ENCODE peak calls at places on chromosomes 3 and 15, in four cellular contexts. G is body of pancreas, C is lower leg skin, K is Peyer's patch. Y is an unnamed sample.

GRCh38 chr15:72288796-72289596 is 16.6 kb upstream of the PARP6 start:
- DNase-seq in G (no peak), C (no peak), K (peak), Y (no peak)

GRCh38 chr15:67068724-67069400 is 3.5 kb downstream of the SMAD3 start:
- DNase-seq in G (no peak), C (no peak), K (no peak), Y (no peak)

GRCh38 chr3:97996988-97997387 is 24.8 kb upstream of the RIOX2 start:
- DNase-seq in G (no peak), C (no peak), K (no peak), Y (no peak)

GRCh38 chr3:141305436-141305835 is 62.9 kb upstream of the ZBTB38 start:
- DNase-seq in G (no peak), C (no peak), K (no peak), Y (no peak)

GRCh38 chr3:102457644-102458043 is 22.8 kb downstream of the ZPLD1 start:
- DNase-seq in G (no peak), C (no peak), K (no peak), Y (no peak)

GRCh38 chr3:54034971-54035370 is 87.4 kb upstream of the CACNA2D3 start:
- DNase-seq in G (no peak), C (no peak), K (no peak), Y (no peak)

GRCh38 chr3:8982509-8982908 is 19.2 kb upstream of the RAD18 start:
- DNase-seq in G (no peak), C (no peak), K (no peak), Y (peak)

GRCh38 chr15:99409097-99409473 is 156.7 kb upstream of the MEF2A start:
- DNase-seq in G (peak), C (peak), K (peak), Y (peak)

GRCh38 chr3:193545304-193545703 is 9.4 kb downstream of the ATP13A4 start:
- DNase-seq in G (no peak), C (no peak), K (no peak), Y (no peak)

GRCh38 chr3:66144792-66145733 is 75.7 kb upstream of the SLC25A26 start:
- DNase-seq in G (no peak), C (no peak), K (no peak), Y (no peak)

GRCh38 chr3:128950223-128950938 is 43.5 kb downstream of the CFAP92 start:
- DNase-seq in G (no peak), C (peak), K (no peak), Y (no peak)

GRCh38 chr3:37107846-37108245 is 66.5 kb downstream of the LRRFIP2 start:
- DNase-seq in G (no peak), C (no peak), K (no peak), Y (no peak)

GRCh38 chr3:176505878-176506621 is 691.2 kb downstream of the TBL1XR1 start:
- DNase-seq in G (no peak), C (no peak), K (no peak), Y (no peak)

GRCh38 chr3:186053954-186054353 is 54.9 kb downstream of the ETV5 start:
- DNase-seq in G (no peak), C (no peak), K (no peak), Y (no peak)

GRCh38 chr3:33437556-33438283 is 2.5 kb downstream of the UBP1 start:
- DNase-seq in G (peak), C (no peak), K (no peak), Y (no peak)

GRCh38 chr3:118501152-118501551 is 533.5 kb downstream of the IGSF11 start:
- DNase-seq in G (peak), C (no peak), K (no peak), Y (no peak)

GRCh38 chr3:124157748-124158147 is 165.8 kb upstream of the ROPN1 start:
- DNase-seq in G (no peak), C (no peak), K (no peak), Y (no peak)
- TF ChIP-seq POLR2A in G (no peak), C (no peak), K (no peak), Y (no peak)

GRCh38 chr3:148232409-148232808 is 465.3 kb upstream of the AGTR1 start:
- DNase-seq in G (no peak), C (no peak), K (no peak), Y (no peak)

GRCh38 chr3:148233403-148233802 is 464.3 kb upstream of the AGTR1 start:
- DNase-seq in G (no peak), C (no peak), K (no peak), Y (no peak)

GRCh38 chr3:148238421-148238821 is 459.3 kb upstream of the AGTR1 start:
- DNase-seq in G (no peak), C (no peak), K (no peak), Y (no peak)

GRCh38 chr3:148240351-148240750 is 457.4 kb upstream of the AGTR1 start:
- DNase-seq in G (no peak), C (no peak), K (no peak), Y (no peak)

DNA sequence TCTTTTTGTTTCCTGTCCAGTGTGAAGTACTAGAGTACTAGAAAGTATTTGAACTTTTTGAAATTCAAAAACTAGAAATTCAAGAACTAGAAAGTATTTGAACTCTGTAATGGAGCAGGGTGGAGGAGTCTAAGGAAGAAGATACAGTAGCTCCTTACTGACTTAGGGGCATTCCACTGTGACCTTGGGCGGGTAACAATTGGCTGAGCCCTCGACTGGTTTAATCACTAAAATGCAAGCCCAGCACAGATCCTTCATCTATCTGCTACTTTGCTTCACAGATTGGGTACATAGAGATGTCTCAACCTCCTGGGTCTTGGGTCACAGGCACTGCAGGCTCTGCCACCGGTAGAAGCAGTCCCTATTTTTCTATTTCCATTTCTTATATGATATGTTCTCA is 462.1 kb upstream of the AGTR1 start:
- DNase-seq in G (no peak), C (no peak), K (no peak), Y (no peak)
- TF ChIP-seq POLR2A in G (no peak), C (no peak), K (no peak), Y (no peak)

DNA sequence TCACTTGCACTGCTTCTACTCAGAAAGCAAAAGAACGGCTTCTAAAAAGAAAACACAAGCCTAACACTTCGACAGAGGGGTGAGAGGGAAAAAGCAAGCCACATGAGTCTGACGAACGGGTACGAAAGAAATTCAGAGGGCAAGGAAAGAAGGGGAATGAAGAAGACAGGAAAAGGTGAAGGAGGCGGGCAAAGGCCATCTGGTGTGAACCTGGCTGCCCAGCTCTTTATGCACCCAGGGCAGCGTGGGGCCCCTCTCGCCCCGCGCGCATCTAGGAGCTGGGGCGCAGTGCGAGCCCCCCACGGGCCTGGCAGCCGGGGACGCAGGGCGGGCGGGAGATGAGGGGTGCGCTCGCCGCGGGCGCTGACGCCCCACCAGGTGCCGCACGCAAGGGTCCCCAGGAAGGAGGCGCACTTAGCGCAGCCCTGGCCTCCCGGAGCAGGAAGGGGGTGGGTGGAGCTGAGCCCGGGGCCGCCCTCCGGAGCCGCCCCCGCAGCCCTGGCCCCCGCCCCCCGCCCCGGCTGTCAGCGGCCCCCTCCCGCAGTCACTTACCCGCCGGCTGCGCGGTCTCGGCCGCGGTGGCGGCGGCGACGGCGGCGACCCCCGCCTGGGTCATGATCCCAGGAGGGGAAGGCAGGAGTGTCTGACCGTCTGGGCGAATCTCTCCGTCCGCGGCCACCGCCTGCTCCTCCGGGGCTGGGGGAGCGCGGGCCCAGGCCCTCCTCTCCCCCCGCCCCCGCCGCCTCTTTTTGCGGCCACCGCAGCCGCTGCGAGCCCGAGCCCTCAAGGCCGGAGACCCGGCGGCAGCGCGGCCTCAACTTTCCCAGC is at the start of gene USF3:
- DNase-seq in G (peak), C (peak), K (peak), Y (peak)
- TF ChIP-seq POLR2A in G (peak), C (no peak), K (peak), Y (peak)

GRCh38 chr15:39586387-39587171 is 5.7 kb downstream of the THBS1 start:
- DNase-seq in G (no peak), C (no peak), K (no peak), Y (no peak)
- TF ChIP-seq POLR2A in G (no peak), C (no peak), K (no peak), Y (peak)

GRCh38 chr3:48429416-48430358 is at the start of gene PLXNB1:
- DNase-seq in G (peak), C (peak), K (peak), Y (peak)
- TF ChIP-seq POLR2A in G (peak), C (no peak), K (no peak), Y (peak)

GRCh38 chr3:196431193-196432136 is 762 bp downstream of the UBXN7 start:
- DNase-seq in G (peak), C (no peak), K (peak), Y (no peak)
- TF ChIP-seq POLR2A in G (no peak), C (no peak), K (no peak), Y (no peak)

DNA sequence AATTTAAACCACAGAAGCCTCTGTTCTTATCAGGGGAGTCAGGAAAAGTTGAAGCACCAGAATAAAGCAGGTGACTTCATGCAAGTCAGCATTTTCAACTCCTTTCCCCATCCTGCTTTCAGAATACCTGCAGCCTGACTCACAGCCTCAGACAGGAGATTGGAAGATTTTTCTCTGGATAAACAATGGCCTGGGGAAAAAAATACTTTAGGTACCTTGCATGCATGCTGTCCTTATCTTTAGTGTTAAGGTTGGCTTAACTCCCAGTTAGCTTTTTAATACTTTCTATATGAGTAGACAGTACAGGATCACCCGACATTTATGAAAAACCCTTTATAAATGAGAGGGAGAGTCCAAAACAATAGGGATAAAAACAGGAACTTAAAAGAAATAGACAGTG is 53.6 kb downstream of the PAK2 start:
- DNase-seq in G (no peak), C (no peak), K (no peak), Y (no peak)
- TF ChIP-seq POLR2A in G (no peak), C (no peak), K (no peak), Y (no peak)

GRCh38 chr15:85769182-85769900 is 25.4 kb downstream of the KLHL25 start:
- DNase-seq in G (no peak), C (no peak), K (no peak), Y (no peak)

GRCh38 chr15:85770014-85770721 is 24.6 kb downstream of the KLHL25 start:
- DNase-seq in G (no peak), C (no peak), K (no peak), Y (no peak)

GRCh38 chr15:85766007-85766831 is 28.5 kb downstream of the KLHL25 start:
- DNase-seq in G (peak), C (no peak), K (no peak), Y (no peak)

GRCh38 chr15:85768595-85769168 is 26.0 kb downstream of the KLHL25 start:
- DNase-seq in G (no peak), C (no peak), K (no peak), Y (no peak)

DNA sequence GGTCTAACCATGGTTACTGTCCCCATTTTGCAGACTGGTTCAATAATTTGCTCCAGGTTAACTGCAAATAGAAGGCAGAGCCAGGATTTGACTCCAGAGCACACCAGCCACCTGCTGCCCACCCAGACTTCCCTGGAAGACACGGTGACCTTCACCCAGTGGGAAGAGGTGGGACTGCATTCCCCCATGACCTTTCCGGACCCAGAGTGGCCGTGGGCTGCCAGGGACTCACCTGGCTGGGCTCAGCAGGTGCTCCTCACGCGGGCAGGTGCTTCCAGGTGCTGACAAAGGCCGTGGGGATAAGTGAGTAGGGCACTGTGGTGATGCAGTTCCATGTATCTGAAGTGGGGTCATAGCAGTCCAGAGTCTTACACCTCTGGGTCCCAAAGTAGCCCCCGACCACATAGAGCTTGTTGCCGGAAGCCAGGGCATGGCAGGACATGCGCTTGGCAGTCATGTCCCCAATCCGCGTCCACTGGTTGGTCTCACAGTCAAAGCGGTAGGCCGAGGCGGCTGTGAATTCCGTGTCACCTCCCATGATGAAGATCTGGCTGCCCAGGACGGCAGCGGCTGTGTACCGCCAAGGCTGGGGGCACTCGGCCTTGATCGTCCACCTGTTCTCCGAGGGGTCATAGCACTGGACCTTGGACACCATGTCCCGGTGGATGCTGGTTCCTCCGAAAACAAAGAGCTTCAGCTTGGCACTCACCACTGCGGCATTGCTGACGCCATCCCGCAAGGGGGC is 26.8 kb downstream of the KLHL25 start:
- DNase-seq in G (no peak), C (no peak), K (no peak), Y (no peak)
- TF ChIP-seq POLR2A in G (no peak), C (no peak), K (no peak), Y (no peak)

GRCh38 chr3:146164951-146165350 is 4.0 kb upstream of the PLOD2 start:
- DNase-seq in G (no peak), C (no peak), K (peak), Y (no peak)
- TF ChIP-seq POLR2A in G (no peak), C (no peak), K (no peak), Y (no peak)

GRCh38 chr15:44728576-44729393 is 7.5 kb upstream of the TRIM69 start:
- DNase-seq in G (peak), C (peak), K (peak), Y (peak)

GRCh38 chr15:44726136-44726535 is 10.2 kb upstream of the TRIM69 start:
- DNase-seq in G (no peak), C (no peak), K (peak), Y (no peak)

GRCh38 chr15:44727462-44728231 is 8.7 kb upstream of the TRIM69 start:
- DNase-seq in G (no peak), C (no peak), K (no peak), Y (no peak)

GRCh38 chr15:44729394-44729913 is 6.9 kb upstream of the TRIM69 start:
- DNase-seq in G (no peak), C (peak), K (peak), Y (no peak)

DNA sequence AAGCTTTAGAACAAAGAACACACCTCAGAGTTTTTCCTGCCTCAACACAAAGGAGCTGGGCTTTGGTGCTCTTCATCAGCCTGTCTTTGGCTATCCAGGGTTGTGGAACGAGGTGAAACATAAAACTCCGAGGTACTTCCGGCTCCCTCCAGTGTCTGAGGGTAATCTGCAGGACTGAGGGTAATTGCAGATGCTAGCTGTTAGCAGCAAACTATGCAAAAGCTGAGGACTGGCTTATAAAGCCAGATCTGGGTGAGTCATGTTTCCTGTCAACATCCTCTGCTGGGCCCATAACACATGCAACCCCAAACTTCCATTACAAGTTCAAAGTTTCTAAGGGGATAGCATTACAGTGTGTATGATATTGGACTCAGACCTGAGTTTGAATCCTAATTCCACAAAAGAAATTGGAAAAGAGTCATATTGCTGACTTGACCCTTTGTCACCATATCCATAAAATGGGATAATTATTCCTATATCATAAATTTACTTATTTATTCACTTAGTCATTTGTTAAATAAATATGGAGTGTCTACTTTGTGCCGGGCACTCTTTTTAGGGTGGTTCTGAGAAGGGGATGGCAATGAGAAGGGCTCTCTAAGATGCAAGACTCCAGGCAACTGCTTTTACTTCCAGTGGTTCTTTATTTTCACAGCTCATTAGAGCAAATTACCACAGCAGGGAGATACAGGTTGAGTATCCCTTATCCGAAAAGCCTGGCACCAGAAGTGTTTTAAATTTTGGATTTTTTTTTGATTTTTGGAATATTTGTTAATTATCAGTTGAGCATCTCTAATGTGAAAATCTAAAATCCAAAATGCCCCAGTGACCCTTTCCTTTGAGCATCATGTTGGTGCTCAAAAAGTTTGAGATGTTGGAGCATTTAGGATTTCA is 9.5 kb upstream of the TRIM69 start:
- DNase-seq in G (peak), C (no peak), K (peak), Y (no peak)
- TF ChIP-seq POLR2A in G (peak), C (no peak), K (peak), Y (peak)

Y was measured in esophagus muscularis mucosa.